ENCODE peak calls at places on chromosome 18, in six cellular contexts. L is suprapubic skin, O is upper lobe of left lung, Y is transverse colon, C is GM12878, A is stomach. W is an unnamed sample.

GRCh38 chr18:7919565-7919964 is 352.4 kb downstream of the PTPRM start:
- DNase-seq in A (no peak), L (no peak), Y (no peak), O (no peak), C (no peak), W (no peak)

GRCh38 chr18:703660-704018 is 8.8 kb downstream of the ENOSF1 start:
- DNase-seq in A (peak; percentile 2), L (no peak), C (no peak), O (no peak), Y (no peak), W (no peak)

GRCh38 chr18:74631242-74632087 is 33.8 kb downstream of the ZNF407 start:
- DNase-seq in L (no peak), O (no peak), C (no peak), Y (no peak), A (no peak), W (no peak)

GRCh38 chr18:64100136-64100922 is 48.6 kb downstream of the LINC00305 start:
- DNase-seq in A (no peak), Y (no peak), L (no peak), C (peak; percentile 33), O (no peak), W (no peak)

GRCh38 chr18:21513292-21513691 is 87.2 kb downstream of the ESCO1 start:
- DNase-seq in A (no peak), C (no peak), L (no peak), O (no peak), Y (no peak), W (no peak)

GRCh38 chr18:36829362-36830140 is 624 bp downstream of the KIAA1328 start:
- DNase-seq in L (no peak), A (no peak), O (peak; percentile 53), C (no peak), Y (no peak), W (peak; percentile 65)

GRCh38 chr18:21391074-21391673 is 149.1 kb downstream of the GREB1L start:
- DNase-seq in O (no peak), Y (no peak), A (no peak), L (no peak), C (peak; percentile 35), W (no peak)

GRCh38 chr18:39389800-39390379 is 1824.3 kb upstream of the CELF4 start:
- DNase-seq in Y (no peak), L (no peak), O (no peak), C (no peak), A (no peak), W (no peak)

GRCh38 chr18:50097702-50098101 is 97.2 kb downstream of the MYO5B start:
- DNase-seq in O (peak; percentile 29), A (peak; percentile 73), Y (peak; percentile 61), L (no peak), C (no peak), W (no peak)

GRCh38 chr18:28073658-28074057 is 103.3 kb downstream of the CDH2 start:
- DNase-seq in O (no peak), L (no peak), C (no peak), Y (no peak), A (no peak), W (no peak)

GRCh38 chr18:27483266-27483665 is 298.2 kb upstream of the CHST9 start:
- DNase-seq in O (no peak), Y (no peak), A (no peak), C (no peak), L (no peak), W (no peak)

GRCh38 chr18:6210349-6211173 is 204.2 kb downstream of the L3MBTL4 start:
- DNase-seq in L (no peak), C (no peak), A (no peak), O (no peak), Y (no peak), W (no peak)

GRCh38 chr18:505483-506122 is 5.1 kb upstream of the COLEC12 start:
- DNase-seq in O (no peak), A (no peak), Y (no peak), C (peak; percentile 62), L (no peak), W (no peak)

GRCh38 chr18:74519320-74520095 is 14.8 kb upstream of the CNDP1 start:
- DNase-seq in O (no peak), C (no peak), Y (no peak), A (peak; percentile 13), L (no peak), W (peak; percentile 59)

GRCh38 chr18:1392046-1392445 is 487.4 kb downstream of the ADCYAP1 start:
- DNase-seq in O (no peak), C (no peak), Y (no peak), L (no peak), A (no peak), W (no peak)

GRCh38 chr18:40041951-40042350 is 1913.1 kb upstream of the PIK3C3 start:
- DNase-seq in Y (no peak), C (no peak), L (no peak), O (no peak), A (no peak), W (no peak)

GRCh38 chr18:73980289-73980979 is 167.2 kb downstream of the FBXO15 start:
- DNase-seq in Y (no peak), A (no peak), C (no peak), L (no peak), O (no peak), W (no peak)

GRCh38 chr18:26185267-26185666 is 41.0 kb upstream of the TAF4B start:
- DNase-seq in C (no peak), O (no peak), Y (no peak), L (no peak), A (no peak), W (no peak)

GRCh38 chr18:39994521-39994920 is 1960.5 kb upstream of the PIK3C3 start:
- DNase-seq in L (no peak), C (no peak), A (no peak), Y (no peak), O (no peak), W (no peak)

DNA sequence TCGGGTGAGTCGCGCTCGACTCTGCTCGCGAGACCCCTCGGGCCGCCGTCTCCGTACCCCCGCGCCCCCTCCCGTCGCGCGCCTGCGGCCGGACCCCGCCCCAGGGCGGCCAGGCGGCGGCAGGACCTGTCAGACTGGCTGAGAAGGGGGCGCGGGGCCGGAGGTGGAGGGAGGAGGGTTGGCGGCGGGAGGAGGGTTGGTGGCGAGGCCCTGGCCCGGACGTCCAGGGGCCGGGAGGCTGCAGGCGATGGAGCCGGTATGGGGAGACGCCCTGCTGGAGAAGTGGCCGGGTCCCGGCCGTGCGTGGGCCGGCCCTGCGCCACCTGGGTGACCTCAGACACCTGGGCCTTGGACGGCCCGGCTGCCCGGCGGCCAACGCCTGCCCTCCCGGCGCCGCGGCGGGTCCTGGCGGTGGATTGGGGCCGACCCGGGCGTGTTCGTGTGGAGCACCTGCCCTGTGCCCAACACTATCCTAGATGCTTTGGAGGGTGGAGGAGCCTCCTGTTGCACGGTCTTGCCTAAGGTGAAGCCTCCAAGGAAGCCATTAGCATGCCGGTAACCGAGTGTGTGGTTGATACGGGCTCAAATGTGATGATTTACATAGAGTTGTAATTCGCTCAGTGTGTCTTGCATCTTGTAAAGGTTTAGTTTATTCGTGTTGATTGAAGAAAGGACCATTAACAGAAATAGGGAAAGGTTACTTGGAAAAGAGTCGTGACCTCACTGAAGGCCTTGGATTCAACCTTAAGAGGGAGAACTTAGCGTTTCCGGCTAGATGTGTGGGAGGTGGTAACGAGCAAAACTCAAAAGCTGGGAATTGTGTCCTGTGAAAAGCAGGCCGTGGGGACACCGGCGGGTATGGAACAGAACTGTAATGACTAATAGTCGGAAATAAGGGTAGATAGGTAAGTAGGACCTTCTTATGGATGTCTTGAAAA is 570 bp downstream of the MYL12B start:
- DNase-seq in Y (no peak), L (no peak), A (no peak), C (no peak), O (no peak), W (no peak)
- TF ChIP-seq EP300 in Y (no peak), L (no peak), A (no peak), C (no peak), O (no peak), W (no peak)

GRCh38 chr18:11884396-11885030 is 23.6 kb downstream of the MPPE1 start:
- DNase-seq in A (no peak), C (no peak), Y (no peak), L (peak; percentile 75), O (no peak), W (no peak)

GRCh38 chr18:11883153-11883552 is 25.0 kb downstream of the MPPE1 start:
- DNase-seq in C (peak; percentile 38), O (no peak), Y (no peak), A (no peak), L (no peak), W (no peak)

GRCh38 chr18:11887305-11888262 is 20.5 kb downstream of the MPPE1 start:
- DNase-seq in Y (peak; percentile 39), A (no peak), O (peak; percentile 61), L (no peak), C (no peak), W (no peak)

GRCh38 chr18:11886629-11887028 is 21.5 kb downstream of the MPPE1 start:
- DNase-seq in Y (no peak), A (no peak), C (no peak), O (no peak), L (no peak), W (no peak)

DNA sequence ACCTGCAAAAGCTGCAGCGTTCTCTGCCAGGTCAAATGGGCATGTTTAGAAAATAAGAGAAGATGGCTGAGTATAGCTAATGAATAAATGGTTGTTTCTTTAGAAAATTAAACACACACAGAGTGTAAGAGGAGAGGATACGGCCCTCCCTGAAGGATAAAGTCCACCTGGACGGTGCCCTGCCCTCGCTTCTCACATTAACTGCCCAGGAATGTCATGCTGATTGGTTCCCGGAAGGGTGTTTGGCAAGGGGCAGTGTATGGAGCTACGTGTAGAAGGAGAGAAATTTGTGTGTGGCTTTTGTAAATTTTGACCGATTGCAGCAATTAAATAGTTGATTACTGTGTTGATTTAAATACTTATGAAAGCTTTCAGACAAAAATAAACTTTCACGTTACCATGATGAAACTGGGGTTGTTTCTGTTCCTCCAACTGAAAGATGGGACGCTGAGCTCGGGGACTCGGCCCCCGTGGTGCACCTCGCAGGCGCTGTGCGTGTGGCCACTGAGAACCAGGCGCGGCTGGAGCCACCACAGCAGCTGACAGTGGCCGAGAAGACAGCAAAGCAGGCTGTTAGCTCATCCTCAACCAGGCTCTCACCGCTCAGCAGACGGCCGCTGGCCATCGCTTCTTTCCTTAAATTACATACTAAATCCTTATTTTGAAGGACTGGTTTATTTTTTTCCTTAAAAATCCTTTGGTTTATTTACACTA is 22.7 kb downstream of the MPPE1 start:
- DNase-seq in Y (peak; percentile 75), C (no peak), L (no peak), A (no peak), O (peak; percentile 51), W (no peak)
- TF ChIP-seq POLR2AphosphoS5 in Y (no peak), C (no peak), L (no peak), A (no peak), O (no peak), W (no peak)

DNA sequence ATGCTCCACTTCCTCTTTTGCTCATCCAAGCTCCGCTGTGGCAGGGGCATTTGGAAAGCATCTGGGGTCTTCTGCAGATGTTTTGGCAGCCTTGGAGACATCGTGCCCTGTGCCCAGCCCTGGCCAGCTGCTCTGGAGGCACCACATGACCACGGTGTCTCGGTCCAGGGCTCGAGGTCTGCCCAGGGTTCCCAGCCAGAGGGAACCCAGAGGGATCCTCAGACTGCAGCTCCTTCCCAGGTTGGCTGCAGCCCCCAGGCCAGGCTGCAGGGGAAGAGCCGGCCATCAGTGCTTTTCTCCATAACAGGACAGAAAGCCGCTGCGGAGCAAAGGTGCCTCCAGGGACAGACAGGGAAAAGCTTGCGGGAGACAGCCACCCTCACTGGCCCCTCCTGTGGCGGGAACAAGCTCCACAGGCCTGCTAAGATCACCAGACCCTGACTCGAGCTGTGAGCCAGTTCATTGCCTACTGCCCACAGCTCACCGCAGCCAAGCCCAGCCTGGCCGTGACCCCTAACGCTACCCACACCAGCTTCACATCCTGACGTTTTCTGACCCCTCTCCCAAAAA is 74.7 kb downstream of the SMAD7 start:
- DNase-seq in A (no peak), O (no peak), C (no peak), L (no peak), Y (no peak), W (peak; percentile 53)
- TF ChIP-seq EP300 in A (no peak), O (no peak), C (no peak), L (no peak), Y (no peak), W (no peak)

GRCh38 chr18:59358611-59359575 is at the start of gene LMAN1:
- DNase-seq in O (peak; percentile 97), C (peak; percentile 51), Y (peak; percentile 96), A (peak; percentile 95), L (peak; percentile 95), W (peak; percentile 98)
- TF ChIP-seq POLR2AphosphoS5 in O (peak; percentile 45), C (peak; percentile 75), Y (peak; percentile 7), A (no peak), L (no peak), W (peak; percentile 39)